ENCODE peak calls at places on chromosomes 5 and 9, in eight cellular contexts. H is CD4-positive, alpha-beta T cell; K is B cell; B is neural crest cell; X is cardiac fibroblast; E is IMR-90; I is ascending aorta; M is Peyer's patch. S is an unnamed sample.

GRCh38 chr5:33075731-33076130 is 364.6 kb downstream of the NPR3 start:
- DNase-seq in H (no peak), K (no peak), B (no peak), X (no peak), E (peak), I (no peak), M (no peak), S (no peak)

GRCh38 chr5:1750469-1750868 is 49.2 kb downstream of the MRPL36 start:
- DNase-seq in H (no peak), K (no peak), B (no peak), X (no peak), E (no peak), I (no peak), M (no peak), S (no peak)

GRCh38 chr5:114360816-114361723 is 800 bp upstream of the KCNN2 start:
- DNase-seq in H (no peak), K (no peak), B (peak), X (no peak), E (peak), I (no peak), M (no peak), S (peak)

GRCh38 chr5:73591102-73591695 is 25.7 kb downstream of the UTP15 start:
- DNase-seq in H (peak), K (peak), B (peak), X (peak), E (peak), I (no peak), M (peak), S (peak)

GRCh38 chr5:17024686-17025180 is 88.6 kb upstream of the MYO10 start:
- DNase-seq in H (no peak), K (no peak), B (no peak), X (peak), E (peak), I (no peak), M (no peak), S (no peak)

GRCh38 chr9:35051069-35051967 is 21.1 kb downstream of the VCP start:
- DNase-seq in H (peak), K (no peak), B (peak), X (peak), E (peak), I (no peak), M (peak), S (peak)

GRCh38 chr5:17400724-17401508 is 97.1 kb upstream of the TAF11L2 start:
- DNase-seq in H (no peak), K (no peak), B (no peak), X (no peak), E (no peak), I (no peak), M (no peak), S (no peak)

GRCh38 chr5:143964919-143965318 is 153.0 kb downstream of the HMHB1 start:
- DNase-seq in H (no peak), K (no peak), B (no peak), X (no peak), E (peak), I (no peak), M (no peak), S (no peak)

GRCh38 chr9:110969971-110970381 is 68.3 kb downstream of the LPAR1 start:
- DNase-seq in H (no peak), K (no peak), B (no peak), X (peak), E (peak), I (no peak), M (no peak), S (no peak)

GRCh38 chr5:32202394-32202793 is 28.3 kb upstream of the GOLPH3 start:
- DNase-seq in H (no peak), K (no peak), B (no peak), X (peak), E (peak), I (no peak), M (no peak), S (no peak)

GRCh38 chr9:38039090-38039906 is 29.7 kb downstream of the SHB start:
- DNase-seq in H (no peak), K (no peak), B (peak), X (peak), E (peak), I (no peak), M (no peak), S (no peak)

GRCh38 chr5:122076023-122076422 is 2.0 kb downstream of the LOX start:
- DNase-seq in H (no peak), K (no peak), B (no peak), X (peak), E (no peak), I (no peak), M (no peak), S (no peak)

GRCh38 chr5:137072376-137073174 is 426.6 kb downstream of the SPOCK1 start:
- DNase-seq in H (no peak), K (no peak), B (no peak), X (peak), E (no peak), I (no peak), M (no peak), S (no peak)

GRCh38 chr5:124654418-124654817 is 92.0 kb downstream of the ZNF608 start:
- DNase-seq in H (no peak), K (no peak), B (no peak), X (no peak), E (no peak), I (no peak), M (no peak), S (no peak)

GRCh38 chr5:143355710-143356109 is 47.8 kb downstream of the NR3C1 start:
- DNase-seq in H (peak), K (no peak), B (no peak), X (peak), E (peak), I (no peak), M (peak), S (no peak)

GRCh38 chr9:78143281-78144007 is 92.4 kb upstream of the CEP78 start:
- DNase-seq in H (no peak), K (no peak), B (no peak), X (no peak), E (no peak), I (no peak), M (no peak), S (no peak)

GRCh38 chr5:137641148-137641547 is 94.7 kb downstream of the KLHL3 start:
- DNase-seq in H (no peak), K (no peak), B (no peak), X (peak), E (peak), I (no peak), M (no peak), S (no peak)

GRCh38 chr5:100900796-100901731 is 2.0 kb downstream of the ST8SIA4 start:
- DNase-seq in H (peak), K (peak), B (peak), X (peak), E (peak), I (peak), M (peak), S (peak)

GRCh38 chr5:111364992-111365391 is 140.8 kb downstream of the CAMK4 start:
- DNase-seq in H (no peak), K (no peak), B (no peak), X (peak), E (peak), I (no peak), M (no peak), S (no peak)

GRCh38 chr5:61933787-61934626 is 372.0 kb upstream of the KIF2A start:
- DNase-seq in H (no peak), K (no peak), B (peak), X (peak), E (peak), I (no peak), M (no peak), S (peak)

GRCh38 chr5:165321912-165322311 is 1816.5 kb downstream of the MAT2B start:
- DNase-seq in H (no peak), K (no peak), B (no peak), X (peak), E (peak), I (no peak), M (no peak), S (no peak)

GRCh38 chr9:106921989-106922388 is 59.0 kb downstream of the ZNF462 start:
- DNase-seq in H (no peak), K (no peak), B (no peak), X (peak), E (peak), I (no peak), M (no peak), S (no peak)

GRCh38 chr5:176381423-176381822 is 7.0 kb downstream of the NOP16 start:
- DNase-seq in H (no peak), K (no peak), B (no peak), X (no peak), E (peak), I (no peak), M (no peak), S (no peak)

GRCh38 chr9:2621678-2622360 is at the start of gene VLDLR:
- DNase-seq in H (no peak), K (no peak), B (peak), X (peak), E (peak), I (no peak), M (no peak), S (peak)

GRCh38 chr5:130237721-130238120 is 333.5 kb downstream of the CHSY3 start:
- DNase-seq in H (no peak), K (no peak), B (no peak), X (peak), E (no peak), I (no peak), M (no peak), S (no peak)

DNA sequence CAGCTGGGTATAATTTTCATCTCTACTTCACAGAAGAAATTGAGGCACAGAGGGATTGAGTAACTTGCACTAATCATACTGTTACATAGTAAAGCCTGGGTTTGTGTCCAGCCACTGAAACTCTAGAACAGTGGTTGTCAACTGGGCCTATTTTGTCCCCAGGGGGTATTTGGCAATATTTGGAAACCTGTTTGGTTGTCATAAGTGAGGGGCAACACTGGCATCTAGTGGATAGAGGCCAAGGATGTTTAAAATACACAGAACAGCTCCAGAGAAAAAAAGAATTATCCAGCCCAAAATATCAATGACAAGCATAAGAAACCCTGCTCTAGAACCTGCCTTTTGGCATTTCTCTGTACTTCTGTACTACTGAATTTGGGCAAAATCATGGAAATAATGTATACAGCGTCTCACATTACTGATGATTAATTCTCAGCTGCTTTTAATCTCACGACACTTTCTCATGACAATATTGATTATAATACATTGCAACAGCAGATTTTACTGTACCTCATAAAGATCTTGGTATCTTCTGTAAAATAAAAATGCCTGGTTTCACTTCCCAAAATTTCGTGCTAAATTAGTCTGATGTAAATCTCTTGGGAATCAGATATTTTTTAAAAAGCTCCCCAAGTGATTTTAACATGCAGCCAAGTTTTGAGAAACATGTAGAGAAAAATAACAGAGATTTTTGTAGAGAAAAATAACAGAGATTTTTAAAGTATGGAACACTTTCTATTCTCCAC is 112.7 kb downstream of the RORB start:
- DNase-seq in H (no peak), K (no peak), B (no peak), X (peak), E (no peak), I (no peak), M (no peak), S (no peak)
- TF ChIP-seq CTCF in H (no peak), K (no peak), B (no peak), X (no peak), E (no peak), I (no peak), M (no peak), S (no peak)

GRCh38 chr5:134075102-134075501 is 39.4 kb upstream of the TCF7 start:
- DNase-seq in H (no peak), K (no peak), B (no peak), X (no peak), E (no peak), I (no peak), M (no peak), S (no peak)
- TF ChIP-seq CTCF in H (no peak), K (no peak), B (no peak), X (no peak), E (no peak), I (no peak), M (no peak), S (no peak)

GRCh38 chr5:38162625-38163024 is 95.7 kb upstream of the EGFLAM start:
- DNase-seq in H (no peak), K (no peak), B (no peak), X (no peak), E (peak), I (no peak), M (no peak), S (no peak)

GRCh38 chr5:38151878-38152277 is 106.5 kb upstream of the EGFLAM start:
- DNase-seq in H (no peak), K (no peak), B (no peak), X (no peak), E (no peak), I (no peak), M (no peak), S (no peak)

GRCh38 chr5:38154615-38155204 is 103.6 kb upstream of the EGFLAM start:
- DNase-seq in H (no peak), K (no peak), B (no peak), X (no peak), E (no peak), I (no peak), M (no peak), S (no peak)

DNA sequence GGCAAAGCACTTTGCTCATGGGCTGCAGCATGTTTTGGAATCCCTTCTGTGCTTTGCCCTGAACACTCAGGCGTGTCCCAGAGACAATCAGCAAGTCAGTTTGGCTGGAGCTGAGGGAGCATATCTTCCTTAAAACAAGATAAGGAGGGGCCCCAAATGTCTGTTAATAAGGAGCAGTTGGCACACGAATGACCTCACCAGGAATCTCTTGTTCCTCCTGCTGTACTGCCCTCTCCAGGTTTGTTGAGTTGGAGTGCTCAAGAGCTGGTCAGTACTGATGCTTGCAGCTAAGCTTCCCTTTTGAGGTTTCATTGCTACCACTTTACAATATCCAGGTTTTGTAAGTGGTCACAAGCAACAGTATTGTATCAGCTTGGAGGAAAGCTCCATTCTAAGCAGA is 101.3 kb upstream of the EGFLAM start:
- DNase-seq in H (no peak), K (no peak), B (no peak), X (no peak), E (no peak), I (no peak), M (no peak), S (no peak)
- TF ChIP-seq CTCF in H (no peak), K (no peak), B (no peak), X (no peak), E (no peak), I (no peak), M (no peak), S (no peak)

DNA sequence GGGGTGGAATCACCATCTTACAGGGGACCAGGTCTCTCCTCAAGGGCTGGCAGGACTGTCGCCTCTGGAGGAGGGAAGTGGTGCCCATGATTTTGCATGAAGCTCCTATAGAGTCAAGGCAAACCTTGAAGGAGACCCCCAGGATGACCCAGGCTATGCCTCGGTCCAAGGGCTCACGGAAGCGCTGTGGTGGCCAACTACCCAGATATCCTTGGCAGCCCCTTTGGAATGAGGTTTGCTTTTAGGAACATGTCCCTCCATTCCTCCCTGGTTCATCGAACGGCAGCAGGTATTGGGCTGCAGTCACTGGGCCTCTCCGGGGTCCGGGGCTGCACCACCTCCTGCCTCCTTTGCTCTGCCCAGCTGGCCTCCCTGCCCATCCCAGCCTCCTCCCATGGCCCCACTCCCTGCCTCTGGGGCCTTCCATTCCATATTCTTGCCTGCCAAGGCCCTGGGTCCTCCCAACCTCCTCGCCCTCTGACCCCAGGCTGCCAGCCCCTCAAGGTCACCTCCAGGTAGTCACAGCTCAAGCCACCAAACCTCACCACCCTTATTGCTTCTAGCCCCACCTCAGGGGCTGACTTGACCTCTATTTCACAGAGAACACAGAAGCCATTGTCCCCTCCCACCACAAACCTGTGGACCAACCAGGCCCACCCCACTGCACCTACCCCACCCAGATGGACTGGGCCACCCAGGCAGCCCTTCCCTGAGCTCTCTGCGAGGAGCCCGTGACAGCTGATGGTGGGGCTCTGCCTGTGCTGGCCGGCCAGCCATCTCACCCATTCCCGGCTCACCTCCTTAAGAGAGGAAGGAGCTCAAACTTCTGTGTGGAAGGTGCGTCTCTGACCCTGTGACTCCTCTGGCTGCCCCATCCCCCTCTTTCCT is 3.6 kb upstream of the IL3 start:
- DNase-seq in H (no peak), K (no peak), B (no peak), X (no peak), E (no peak), I (no peak), M (peak), S (peak)
- TF ChIP-seq CTCF in H (no peak), K (no peak), B (no peak), X (no peak), E (no peak), I (no peak), M (no peak), S (no peak)

GRCh38 chr5:83608122-83608521 is 112.5 kb downstream of the HAPLN1 start:
- DNase-seq in H (no peak), K (no peak), B (peak), X (peak), E (peak), I (no peak), M (no peak), S (peak)
- TF ChIP-seq CTCF in H (no peak), K (no peak), B (peak), X (peak), E (peak), I (peak), M (no peak), S (peak)

GRCh38 chr9:126619336-126619919 is 5.7 kb downstream of the LMX1B start:
- DNase-seq in H (no peak), K (no peak), B (no peak), X (no peak), E (no peak), I (no peak), M (no peak), S (no peak)
- TF ChIP-seq CTCF in H (no peak), K (no peak), B (no peak), X (no peak), E (no peak), I (no peak), M (no peak), S (no peak)

GRCh38 chr5:127891942-127892341 is 188.8 kb downstream of the CCDC192 start:
- DNase-seq in H (no peak), K (no peak), B (no peak), X (no peak), E (no peak), I (no peak), M (no peak), S (no peak)
- TF ChIP-seq CTCF in H (no peak), K (no peak), B (no peak), X (no peak), E (no peak), I (no peak), M (no peak), S (no peak)